ENCODE peak calls at places on chromosomes 12 and 14, in seven cellular contexts. L is stomach, A is ovary, K is BE2C, W is GM23338, M is hepatocyte, Z is left ventricle myocardium inferior. D is an unnamed sample.

GRCh38 chr14:54857830-54858269 is 44.8 kb downstream of the GCH1 start:
- DNase-seq in L (no peak), A (no peak), K (no peak), W (no peak), M (no peak), Z (no peak), D (no peak)

GRCh38 chr12:99024191-99024590 is 379.1 kb downstream of the APAF1 start:
- DNase-seq in L (no peak), A (no peak), K (no peak), W (no peak), M (no peak), Z (no peak), D (no peak)

GRCh38 chr12:109432842-109433304 is 44.2 kb downstream of the KCTD10 start:
- DNase-seq in L (peak; percentile 87), A (peak; percentile 79), K (peak; percentile 92), W (peak; percentile 92), M (peak; percentile 88), Z (peak; percentile 84), D (peak; percentile 91)

GRCh38 chr12:94326727-94327126 is 132.9 kb downstream of the CEP83 start:
- DNase-seq in L (no peak), A (no peak), K (no peak), W (no peak), M (no peak), Z (no peak), D (no peak)

GRCh38 chr12:75623631-75624118 is 112.3 kb upstream of the KRR1 start:
- DNase-seq in L (no peak), A (no peak), K (peak; percentile 44), W (peak; percentile 78), M (peak; percentile 39), Z (no peak), D (no peak)

GRCh38 chr14:59829469-59829868 is 41.1 kb downstream of the RTN1 start:
- DNase-seq in L (no peak), A (no peak), K (no peak), W (no peak), M (no peak), Z (no peak), D (no peak)

GRCh38 chr12:13343380-13343779 is 146.9 kb downstream of the EMP1 start:
- DNase-seq in L (no peak), A (no peak), K (no peak), W (no peak), M (no peak), Z (no peak), D (no peak)

GRCh38 chr14:33938131-33938949 is 12.5 kb downstream of the EGLN3 start:
- DNase-seq in L (peak; percentile 85), A (peak; percentile 24), K (peak; percentile 90), W (peak; percentile 84), M (peak; percentile 62), Z (peak; percentile 87), D (peak; percentile 79)

GRCh38 chr12:114751712-114752111 is 67.7 kb upstream of the TBX3 start:
- DNase-seq in L (no peak), A (no peak), K (no peak), W (peak; percentile 67), M (no peak), Z (no peak), D (no peak)

GRCh38 chr12:96497800-96498199 is 8.4 kb downstream of the CFAP54 start:
- DNase-seq in L (no peak), A (no peak), K (no peak), W (no peak), M (no peak), Z (no peak), D (no peak)

GRCh38 chr14:32129124-32129523 is 52.0 kb downstream of the ARHGAP5 start:
- DNase-seq in L (no peak), A (no peak), K (no peak), W (no peak), M (no peak), Z (no peak), D (no peak)

GRCh38 chr12:131348226-131349010 is 362.5 kb upstream of the SFSWAP start:
- DNase-seq in L (no peak), A (no peak), K (no peak), W (no peak), M (no peak), Z (no peak), D (no peak)

GRCh38 chr12:6182279-6182898 is 17.8 kb upstream of the CD9 start:
- DNase-seq in L (peak; percentile 59), A (peak; percentile 58), K (peak; percentile 69), W (no peak), M (peak; percentile 78), Z (peak; percentile 61), D (peak; percentile 80)

GRCh38 chr12:23893611-23894010 is 55.9 kb downstream of the SOX5 start:
- DNase-seq in L (no peak), A (no peak), K (no peak), W (no peak), M (no peak), Z (no peak), D (no peak)

GRCh38 chr12:38141861-38142260 is 174.7 kb upstream of the ALG10B start:
- DNase-seq in L (no peak), A (no peak), K (no peak), W (no peak), M (no peak), Z (no peak), D (peak; percentile 40)

GRCh38 chr12:132318618-132319033 is 10.8 kb downstream of the GALNT9 start:
- DNase-seq in L (no peak), A (no peak), K (no peak), W (no peak), M (no peak), Z (no peak), D (no peak)

GRCh38 chr12:56622535-56622934 is 7.6 kb downstream of the BAZ2A start:
- DNase-seq in L (no peak), A (no peak), K (no peak), W (no peak), M (no peak), Z (no peak), D (no peak)

GRCh38 chr12:56614627-56615026 is 15.5 kb downstream of the BAZ2A start:
- DNase-seq in L (no peak), A (no peak), K (no peak), W (no peak), M (no peak), Z (no peak), D (no peak)

GRCh38 chr12:56616244-56616643 is 13.9 kb downstream of the BAZ2A start:
- DNase-seq in L (no peak), A (no peak), K (no peak), W (no peak), M (no peak), Z (no peak), D (no peak)

GRCh38 chr12:56616924-56617323 is 13.2 kb downstream of the BAZ2A start:
- DNase-seq in L (no peak), A (no peak), K (no peak), W (no peak), M (no peak), Z (no peak), D (no peak)
- H3K36me3 ChIP-seq in L (peaks cover 61% of the 10 kb centered on the region), A (no peaks in the 10 kb centered on the region), K (peaks cover 67% of the 10 kb centered on the region), W (peaks cover 38% of the 10 kb centered on the region), M (no peaks in the 10 kb centered on the region), Z (peaks cover 82% of the 10 kb centered on the region), D (peaks cover 65% of the 10 kb centered on the region)

DNA sequence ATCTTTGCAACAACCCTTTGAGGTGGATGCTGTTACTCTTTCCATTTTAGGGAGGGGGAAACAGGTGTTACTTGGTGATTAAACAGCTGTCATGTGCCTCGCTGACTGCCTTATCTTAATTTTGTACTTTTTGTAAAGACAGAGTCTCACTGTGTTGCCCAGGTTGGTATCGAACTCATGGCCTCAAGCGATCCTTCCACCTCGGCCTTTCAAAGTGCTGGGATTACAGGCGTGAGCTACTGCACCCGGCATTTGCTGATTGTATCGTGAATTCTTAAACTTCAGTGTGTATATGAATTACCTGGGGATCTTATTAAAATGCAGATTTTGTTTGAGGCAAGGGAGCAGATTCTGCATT is 656 bp downstream of the PSMD9 start:
- DNase-seq in L (no peak), A (no peak), K (no peak), W (no peak), M (no peak), Z (no peak), D (no peak)
- TF ChIP-seq CTCF in L (no peak), A (no peak), K (no peak), W (no peak), M (no peak), Z (no peak), D (no peak)

GRCh38 chr14:95478818-95479217 is 37.6 kb downstream of the SYNE3 start:
- DNase-seq in L (no peak), A (no peak), K (no peak), W (no peak), M (no peak), Z (no peak), D (no peak)
- H3K36me3 ChIP-seq in L (peaks cover 9% of the 10 kb centered on the region), A (no peaks in the 10 kb centered on the region), K (no peaks in the 10 kb centered on the region), W (no peaks in the 10 kb centered on the region), M (no peaks in the 10 kb centered on the region), Z (peaks cover 15% of the 10 kb centered on the region), D (peaks cover 14% of the 10 kb centered on the region)

GRCh38 chr14:100708349-100709217 is 18.1 kb upstream of the DLK1 start:
- DNase-seq in L (peak; percentile 54), A (peak; percentile 95), K (peak; percentile 66), W (peak; percentile 92), M (peak; percentile 84), Z (peak; percentile 70), D (no peak)

GRCh38 chr14:100711117-100711462 is 15.6 kb upstream of the DLK1 start:
- DNase-seq in L (no peak), A (peak; percentile 76), K (no peak), W (no peak), M (no peak), Z (no peak), D (no peak)

GRCh38 chr14:100709252-100709955 is 17.3 kb upstream of the DLK1 start:
- DNase-seq in L (no peak), A (peak; percentile 68), K (no peak), W (peak; percentile 46), M (peak; percentile 73), Z (peak; percentile 39), D (no peak)

GRCh38 chr14:100710391-100711116 is 16.1 kb upstream of the DLK1 start:
- DNase-seq in L (no peak), A (peak; percentile 49), K (no peak), W (no peak), M (no peak), Z (no peak), D (no peak)

DNA sequence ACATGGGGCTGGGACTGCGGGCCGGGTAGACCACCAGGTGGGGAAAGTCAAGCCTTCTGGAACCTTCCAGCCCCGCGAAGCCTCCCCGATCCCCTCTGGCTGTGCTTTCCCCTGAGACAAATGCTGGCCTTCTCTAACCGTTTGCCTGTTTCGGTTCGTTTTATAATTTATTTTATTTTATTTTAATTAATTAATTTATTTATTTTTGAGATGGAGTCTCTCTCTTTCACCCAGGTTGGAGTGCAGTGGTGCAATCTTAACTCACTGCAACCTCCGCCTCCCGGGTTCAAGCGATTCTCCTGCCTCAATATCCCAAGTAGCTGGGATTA is 16.8 kb upstream of the DLK1 start:
- DNase-seq in L (no peak), A (no peak), K (no peak), W (no peak), M (no peak), Z (no peak), D (no peak)
- TF ChIP-seq CTCF in L (no peak), A (no peak), K (no peak), W (no peak), M (no peak), Z (no peak), D (peak; percentile 30)

DNA sequence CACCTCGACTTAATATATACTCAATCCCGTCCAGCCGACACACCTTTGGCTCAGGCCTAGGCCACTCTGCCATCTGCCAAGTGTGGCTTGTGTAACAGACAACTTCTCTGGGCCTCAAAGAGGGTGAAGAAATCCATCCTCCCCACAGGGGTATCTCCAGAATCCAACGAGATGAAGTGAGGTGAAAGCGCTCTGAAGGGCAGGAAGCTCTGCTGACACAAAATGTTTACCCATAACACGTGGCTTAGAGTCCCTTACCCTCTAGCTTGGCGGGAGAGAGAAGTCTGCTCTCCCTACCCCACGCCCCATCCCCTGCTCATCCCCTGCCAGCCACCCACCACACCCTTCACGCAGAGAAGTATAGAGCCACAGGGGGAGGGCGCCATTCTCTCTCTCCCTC is 13.0 kb downstream of the ZBTB39 start:
- DNase-seq in L (no peak), A (no peak), K (no peak), W (no peak), M (no peak), Z (no peak), D (no peak)
- H3K36me3 ChIP-seq in L (no peaks in the 10 kb centered on the region), A (no peaks in the 10 kb centered on the region), K (peaks cover 4% of the 10 kb centered on the region), W (no peaks in the 10 kb centered on the region), M (no peaks in the 10 kb centered on the region), Z (peaks cover 8% of the 10 kb centered on the region), D (peaks cover 5% of the 10 kb centered on the region)

D was measured in right atrium auricular region.